ENCODE peak calls at places on chromosomes 4 and X, in seven cellular contexts. X, S, R, U, Z, N and J are unnamed samples.

GRCh38 chr4:122798101-122798500 is 28.5 kb upstream of the FGF2 start:
- DNase-seq in X (peak), S (no peak), R (no peak), U (peak), Z (no peak), N (no peak), J (peak)

GRCh38 chr4:152294331-152294730 is 241.6 kb downstream of the FBXW7 start:
- DNase-seq in X (no peak), S (no peak), R (no peak), U (no peak), Z (no peak), N (no peak), J (no peak)

GRCh38 chr4:60757986-60758385 is 442.1 kb upstream of the ADGRL3 start:
- DNase-seq in X (peak), S (no peak), R (no peak), U (no peak), Z (no peak), N (no peak), J (no peak)

GRCh38 chr4:102598102-102598758 is 97.1 kb downstream of the NFKB1 start:
- DNase-seq in X (peak), S (no peak), R (no peak), U (no peak), Z (no peak), N (no peak), J (peak)

GRCh38 chr4:168777277-168777965 is 232.6 kb downstream of the CBR4 start:
- DNase-seq in X (no peak), S (no peak), R (no peak), U (no peak), Z (no peak), N (no peak), J (no peak)

GRCh38 chr4:1350169-1350520 is 3.1 kb downstream of the UVSSA start:
- DNase-seq in X (no peak), S (no peak), R (no peak), U (no peak), Z (no peak), N (no peak), J (no peak)

GRCh38 chrX:122641136-122641535 is 542.9 kb upstream of the GRIA3 start:
- DNase-seq in X (no peak), S (no peak), R (no peak), U (no peak), Z (no peak), N (no peak), J (no peak)

GRCh38 chr4:41359836-41360213 is 103.1 kb downstream of the UCHL1 start:
- DNase-seq in X (no peak), S (no peak), R (no peak), U (no peak), Z (no peak), N (no peak), J (no peak)

GRCh38 chr4:100299019-100299418 is 108.8 kb upstream of the DDIT4L start:
- DNase-seq in X (peak), S (no peak), R (no peak), U (no peak), Z (no peak), N (no peak), J (peak)

GRCh38 chrX:129706395-129707072 is 32.2 kb upstream of the XPNPEP2 start:
- DNase-seq in X (no peak), S (no peak), R (no peak), U (peak), Z (peak), N (no peak), J (peak)

GRCh38 chrX:148933881-148934280 is 433.5 kb downstream of the AFF2 start:
- DNase-seq in X (no peak), S (no peak), R (no peak), U (no peak), Z (no peak), N (no peak), J (no peak)

GRCh38 chr4:85474818-85475630 is at the start of gene ARHGAP24:
- DNase-seq in X (peak), S (no peak), R (peak), U (peak), Z (peak), N (no peak), J (peak)

GRCh38 chr4:88765729-88766128 is 68.1 kb upstream of the NAP1L5 start:
- DNase-seq in X (peak), S (no peak), R (no peak), U (no peak), Z (no peak), N (no peak), J (peak)

GRCh38 chr4:33696066-33696465 is 2548.2 kb downstream of the ARAP2 start:
- DNase-seq in X (no peak), S (no peak), R (no peak), U (no peak), Z (no peak), N (no peak), J (peak)

GRCh38 chr4:6236816-6237390 is 32.7 kb upstream of the WFS1 start:
- DNase-seq in X (no peak), S (no peak), R (no peak), U (no peak), Z (no peak), N (no peak), J (no peak)

GRCh38 chr4:74283614-74284013 is 24.7 kb upstream of the EPGN start:
- DNase-seq in X (peak), S (no peak), R (no peak), U (no peak), Z (no peak), N (no peak), J (peak)

GRCh38 chr4:61531188-61531587 is 331.1 kb downstream of the ADGRL3 start:
- DNase-seq in X (no peak), S (no peak), R (peak), U (no peak), Z (no peak), N (no peak), J (no peak)

GRCh38 chr4:168183717-168184571 is 91.6 kb downstream of the ANXA10 start:
- DNase-seq in X (peak), S (peak), R (peak), U (no peak), Z (peak), N (no peak), J (peak)

GRCh38 chr4:165965503-165965902 is 92.5 kb downstream of the TLL1 start:
- DNase-seq in X (no peak), S (no peak), R (no peak), U (no peak), Z (no peak), N (no peak), J (no peak)

GRCh38 chrX:97294016-97294415 is 410.3 kb downstream of the RPA4 start:
- DNase-seq in X (no peak), S (no peak), R (no peak), U (no peak), Z (no peak), N (no peak), J (no peak)

GRCh38 chrX:24990585-24990984 is 25.2 kb downstream of the ARX start:
- DNase-seq in X (no peak), S (no peak), R (no peak), U (no peak), Z (no peak), N (no peak), J (no peak)

GRCh38 chr4:70722199-70722791 is 531 bp downstream of the RUFY3 start:
- DNase-seq in X (peak), S (peak), R (no peak), U (peak), Z (peak), N (no peak), J (peak)

GRCh38 chr4:147987252-147987651 is 255.4 kb downstream of the ARHGAP10 start:
- DNase-seq in X (no peak), S (no peak), R (no peak), U (no peak), Z (no peak), N (no peak), J (no peak)

GRCh38 chr4:188127157-188127874 is 11.9 kb upstream of the TRIML1 start:
- DNase-seq in X (peak), S (no peak), R (no peak), U (no peak), Z (no peak), N (no peak), J (peak)

GRCh38 chr4:88791274-88791673 is 93.6 kb upstream of the NAP1L5 start:
- DNase-seq in X (no peak), S (peak), R (no peak), U (no peak), Z (no peak), N (no peak), J (peak)

GRCh38 chr4:99845708-99846469 is 29.3 kb downstream of the DAPP1 start:
- DNase-seq in X (no peak), S (no peak), R (no peak), U (no peak), Z (no peak), N (no peak), J (no peak)

GRCh38 chrX:18179446-18179845 is 41.2 kb downstream of the BEND2 start:
- DNase-seq in X (no peak), S (no peak), R (no peak), U (no peak), Z (no peak), N (no peak), J (no peak)

GRCh38 chr4:58163172-58163571 is 1053.0 kb upstream of the IGFBP7 start:
- DNase-seq in X (no peak), S (no peak), R (no peak), U (no peak), Z (no peak), N (no peak), J (no peak)

GRCh38 chrX:39440734-39441305 is 639.6 kb downstream of the MID1IP1 start:
- DNase-seq in X (no peak), S (no peak), R (no peak), U (no peak), Z (no peak), N (no peak), J (no peak)

GRCh38 chr4:112514449-112515277 is 1.3 kb downstream of the NEUROG2 start:
- DNase-seq in X (no peak), S (no peak), R (peak), U (no peak), Z (peak), N (no peak), J (no peak)

GRCh38 chr4:168615294-168615693 is 118.4 kb downstream of the PALLD start:
- DNase-seq in X (peak), S (no peak), R (no peak), U (no peak), Z (no peak), N (no peak), J (peak)

GRCh38 chrX:38879631-38880220 is 78.5 kb downstream of the MID1IP1 start:
- DNase-seq in X (no peak), S (no peak), R (no peak), U (no peak), Z (peak), N (no peak), J (no peak)

GRCh38 chrX:120790552-120790951 is 85.1 kb downstream of the CT47B1 start:
- DNase-seq in X (no peak), S (no peak), R (no peak), U (no peak), Z (no peak), N (no peak), J (no peak)

GRCh38 chrX:2650037-2650436 is 41.1 kb upstream of the CD99 start:
- DNase-seq in X (no peak), S (no peak), R (no peak), U (no peak), Z (no peak), N (no peak), J (no peak)

GRCh38 chr4:173835863-173836262 is 305.8 kb upstream of the HAND2 start:
- DNase-seq in X (peak), S (no peak), R (no peak), U (peak), Z (no peak), N (no peak), J (peak)

GRCh38 chr4:73698217-73698616 is 42.2 kb upstream of the CXCL8 start:
- DNase-seq in X (peak), S (no peak), R (no peak), U (no peak), Z (no peak), N (no peak), J (peak)

GRCh38 chr4:72744103-72744725 is 175.2 kb upstream of the ADAMTS3 start:
- DNase-seq in X (no peak), S (no peak), R (no peak), U (no peak), Z (no peak), N (no peak), J (no peak)